ENCODE peak calls at places on chromosomes 2 and 18, in five cellular contexts. V is NCI-H2171 treated with DMSO at 0.1 percent for 48 hours; M is activated naive CD4-positive, alpha-beta T cell; C is stimulated activated CD8-positive, alpha-beta memory T cell treated with anti-CD3 and anti-CD28 coated beads, Interleukin-15, amount 100 ng/mL, for 4 hours; Y is amniotic stem cell. J is an unnamed sample.

GRCh38 chr2:70901235-70902066 is 34.2 kb upstream of the ATP6V1B1 start:
- DNase-seq in Y (no peak), C (no peak), M (no peak), V (peak), J (no peak)

GRCh38 chr18:2932247-2933181 is 80.4 kb downstream of the LPIN2 start:
- DNase-seq in C (no peak), M (no peak), V (peak), Y (peak), J (peak)

GRCh38 chr2:232988444-232988843 is 24.6 kb downstream of the NGEF start:
- DNase-seq in V (no peak), M (no peak), Y (peak), C (no peak), J (peak)

GRCh38 chr2:32864761-32865160 is 82.0 kb upstream of the LTBP1 start:
- DNase-seq in Y (peak), V (no peak), C (no peak), M (no peak), J (peak)

GRCh38 chr2:235613671-235614070 is 119.8 kb downstream of the AGAP1 start:
- DNase-seq in Y (no peak), M (no peak), C (no peak), V (peak), J (no peak)

GRCh38 chr2:18047896-18048657 is 169.6 kb downstream of the KCNS3 start:
- DNase-seq in Y (peak), V (no peak), M (no peak), C (no peak), J (peak)

GRCh38 chr2:168635065-168635577 is 167.3 kb upstream of the NOSTRIN start:
- DNase-seq in Y (no peak), C (no peak), M (no peak), V (no peak), J (no peak)

GRCh38 chr2:20818820-20819219 is 4.1 kb downstream of the LDAH start:
- DNase-seq in Y (no peak), V (no peak), C (no peak), M (no peak), J (no peak)

GRCh38 chr2:183996825-183997823 is 601.2 kb upstream of the ZNF804A start:
- DNase-seq in C (no peak), V (peak), M (no peak), Y (no peak), J (no peak)

GRCh38 chr2:241009191-241009590 is 10.8 kb downstream of the SNED1 start:
- DNase-seq in C (no peak), Y (no peak), V (no peak), M (no peak), J (no peak)

GRCh38 chr2:201699384-201699783 is 940 bp upstream of the MPP4 start:
- DNase-seq in V (no peak), M (no peak), Y (no peak), C (no peak), J (no peak)

GRCh38 chr2:644871-645270 is 32.3 kb downstream of the TMEM18 start:
- DNase-seq in Y (no peak), M (no peak), V (no peak), C (no peak), J (no peak)

GRCh38 chr2:128424806-128425205 is 106.1 kb upstream of the HS6ST1 start:
- DNase-seq in M (no peak), V (no peak), C (no peak), Y (no peak), J (no peak)

GRCh38 chr2:119430023-119430498 is 1.6 kb upstream of the TMEM37 start:
- DNase-seq in C (no peak), Y (no peak), M (no peak), V (no peak), J (no peak)

GRCh38 chr2:2057125-2057721 is 273.9 kb downstream of the MYT1L start:
- DNase-seq in V (peak), C (peak), M (peak), Y (no peak), J (peak)

GRCh38 chr2:12168354-12169059 is 422.1 kb downstream of the LPIN1 start:
- DNase-seq in Y (no peak), M (no peak), C (no peak), V (no peak), J (no peak)

GRCh38 chr2:28366496-28367282 is 26.0 kb upstream of the FOSL2 start:
- DNase-seq in V (no peak), C (no peak), M (no peak), Y (no peak), J (peak)

GRCh38 chr2:202034249-202035088 is 814 bp downstream of the FZD7 start:
- DNase-seq in V (peak), M (no peak), C (peak), Y (no peak), J (peak)

GRCh38 chr2:3179208-3179607 is 198.4 kb downstream of the EIPR1 start:
- DNase-seq in V (peak), Y (no peak), M (no peak), C (no peak), J (no peak)

GRCh38 chr2:158214431-158214830 is 112.8 kb downstream of the UPP2 start:
- DNase-seq in V (peak), M (no peak), C (no peak), Y (no peak), J (no peak)

GRCh38 chr2:193845604-193846003 is 1650.9 kb upstream of the TMEFF2 start:
- DNase-seq in Y (no peak), C (no peak), M (no peak), V (no peak), J (no peak)

GRCh38 chr2:1871171-1871570 is 126.9 kb upstream of the PXDN start:
- DNase-seq in C (no peak), M (no peak), V (no peak), Y (no peak), J (no peak)

GRCh38 chr2:72094701-72095100 is 53.0 kb downstream of the CYP26B1 start:
- DNase-seq in Y (no peak), M (no peak), C (no peak), V (no peak), J (no peak)

GRCh38 chr2:26585100-26585499 is 56.1 kb downstream of the CIB4 start:
- DNase-seq in C (no peak), Y (no peak), V (no peak), M (no peak), J (no peak)

GRCh38 chr2:27291865-27292264 is 9.6 kb downstream of the TRIM54 start:
- DNase-seq in C (no peak), Y (no peak), V (no peak), M (no peak), J (no peak)

GRCh38 chr18:47215554-47216138 is 35.8 kb downstream of the SKOR2 start:
- DNase-seq in Y (peak), C (no peak), M (no peak), V (peak), J (peak)

GRCh38 chr2:25349397-25349796 is 7.7 kb upstream of the DNMT3A start:
- DNase-seq in V (no peak), M (no peak), C (no peak), Y (no peak), J (no peak)

GRCh38 chr2:211132586-211132985 is 576.2 kb downstream of the CPS1 start:
- DNase-seq in M (no peak), V (no peak), Y (no peak), C (no peak), J (no peak)

J was measured in Caki2.